ENCODE peak calls at places on chromosomes 5 and 9, in four cellular contexts. T is pancreas, K is GM23338, H is left ventricle myocardium inferior. Y is an unnamed sample. For H3K27me3, the result is how much of the 10 kb centered on the place peaks cover.

GRCh38 chr9:5910413-5911057 is 19.8 kb downstream of the MLANA start:
- DNase-seq in K (no peak), H (no peak), T (no peak), Y (no peak)

GRCh38 chr9:134557331-134557730 is 84.3 kb upstream of the COL5A1 start:
- DNase-seq in T (no peak), H (no peak), K (no peak), Y (no peak)

GRCh38 chr5:159242153-159242552 is 20.9 kb upstream of the UBLCP1 start:
- DNase-seq in K (no peak), H (no peak), T (no peak), Y (no peak)

GRCh38 chr5:124651663-124652513 is 94.6 kb downstream of the ZNF608 start:
- DNase-seq in T (peak), K (peak), H (peak), Y (peak)

GRCh38 chr9:97853844-97854695 is 1.0 kb downstream of the FOXE1 start:
- DNase-seq in K (peak), H (no peak), T (no peak), Y (no peak)

GRCh38 chr5:38645508-38645907 is 89.1 kb upstream of the LIFR start:
- DNase-seq in H (peak), K (no peak), T (no peak), Y (no peak)

GRCh38 chr9:136368190-136368589 is 4.6 kb upstream of the DNLZ start:
- DNase-seq in H (no peak), K (no peak), T (peak), Y (no peak)

GRCh38 chr5:107604990-107605389 is 65.7 kb downstream of the EFNA5 start:
- DNase-seq in H (no peak), T (no peak), K (peak), Y (no peak)

GRCh38 chr5:138716456-138716924 is 36.7 kb upstream of the CTNNA1 start:
- DNase-seq in K (peak), T (no peak), H (no peak), Y (no peak)

GRCh38 chr5:61796773-61797172 is 464.7 kb downstream of the ZSWIM6 start:
- DNase-seq in K (no peak), H (no peak), T (no peak), Y (no peak)

GRCh38 chr5:73591102-73591695 is 25.7 kb downstream of the UTP15 start:
- DNase-seq in H (no peak), K (peak), T (no peak), Y (no peak)

GRCh38 chr5:110590187-110590586 is 136.3 kb downstream of the TMEM232 start:
- DNase-seq in H (no peak), T (no peak), K (peak), Y (no peak)

GRCh38 chr5:92909545-92909962 is 671.5 kb downstream of the NR2F1-AS1 start:
- DNase-seq in K (peak), H (no peak), T (no peak), Y (no peak)

GRCh38 chr5:132497488-132497997 is 7.0 kb upstream of the IRF1 start:
- DNase-seq in K (peak), H (peak), T (peak), Y (no peak)

GRCh38 chr9:128947423-128948310 is at the start of the genes DOLK and NUP188:
- DNase-seq in H (peak), K (peak), T (peak), Y (peak)

GRCh38 chr9:37839491-37840461 is 39.2 kb downstream of the DCAF10 start:
- DNase-seq in H (no peak), T (no peak), K (no peak), Y (no peak)
- H3K27ac ChIP-seq in H (no peak), T (no peak), K (no peak), Y (no peak)

DNA sequence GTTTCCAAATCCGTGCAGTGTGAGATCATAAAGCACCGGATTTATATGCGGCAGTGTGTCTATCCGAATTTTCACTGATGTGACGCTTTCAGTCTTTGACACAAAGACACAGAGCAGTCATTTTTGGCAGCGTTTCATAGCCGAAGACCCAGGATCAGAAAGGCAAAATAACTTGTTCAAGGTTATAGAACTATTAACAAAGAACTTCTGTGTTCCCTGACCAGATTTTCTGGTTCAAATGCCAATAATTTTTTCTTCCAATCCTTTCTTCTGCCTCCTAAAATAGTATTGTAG is 1.1 kb upstream of the MARCHF11 start:
- DNase-seq in H (no peak), T (no peak), K (no peak), Y (no peak)
- H3K27me3 ChIP-seq in H (half or more), T (under half), K (half or more), Y (under half)

DNA sequence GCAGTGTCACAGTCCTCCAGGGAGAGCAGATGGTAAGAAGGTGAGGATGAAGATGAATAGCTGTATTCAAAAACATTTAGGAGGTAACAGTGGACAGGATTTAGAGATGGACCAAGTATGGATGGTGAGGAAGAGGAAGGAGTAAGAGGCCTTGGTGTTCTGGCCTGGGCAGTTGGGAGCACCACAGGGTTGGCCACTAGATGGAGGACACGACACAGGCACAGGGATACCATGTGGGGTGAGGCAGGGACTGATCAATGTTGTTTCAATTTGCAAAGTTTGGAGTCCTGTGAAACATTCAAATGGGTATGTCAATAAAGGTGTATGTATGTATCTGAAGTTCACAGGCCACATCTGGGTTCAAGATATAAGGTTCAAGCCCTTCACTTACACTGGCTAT is 141.1 kb upstream of the RASEF start:
- DNase-seq in H (no peak), K (no peak), T (no peak), Y (no peak)
- TF ChIP-seq CTCF in H (peak), K (peak), T (no peak), Y (no peak)

GRCh38 chr5:55936100-55936693 is 58.6 kb downstream of the IL6ST start:
- DNase-seq in T (peak), H (peak), K (peak), Y (peak)

GRCh38 chr5:55934117-55934613 is 60.6 kb downstream of the IL6ST start:
- DNase-seq in K (no peak), T (no peak), H (no peak), Y (no peak)

GRCh38 chr5:55935371-55935770 is 59.4 kb downstream of the IL6ST start:
- DNase-seq in T (no peak), K (no peak), H (no peak), Y (no peak)

GRCh38 chr5:55933377-55934116 is 61.2 kb downstream of the IL6ST start:
- DNase-seq in K (no peak), H (no peak), T (no peak), Y (no peak)

GRCh38 chr5:55934720-55935119 is 60.0 kb downstream of the IL6ST start:
- DNase-seq in H (no peak), K (no peak), T (no peak), Y (no peak)
- H3K27ac ChIP-seq in H (no peak), K (no peak), T (no peak), Y (no peak)

GRCh38 chr9:132147331-132147730 is 14.5 kb upstream of the NTNG2 start:
- DNase-seq in K (no peak), H (no peak), T (no peak), Y (no peak)
- H3K27me3 ChIP-seq in K (under half), H (half or more), T (under half), Y (under half)

Y was measured in dorsolateral prefrontal cortex.